ENCODE peak calls at places on chromosomes 5 and 9, in eight cellular contexts. M, O, H, X, G, I, C and F are unnamed samples.

GRCh38 chr9:27157086-27157485 is 48.1 kb downstream of the TEK start:
- DNase-seq in M (no peak), O (no peak), H (no peak), X (no peak), G (no peak), I (no peak), C (no peak), F (no peak)

GRCh38 chr9:136403538-136403914 is 3.6 kb upstream of the SNAPC4 start:
- DNase-seq in M (no peak), O (peak), H (no peak), X (no peak), G (no peak), I (no peak), C (no peak), F (peak)

GRCh38 chr9:134174526-134175290 is 10.3 kb upstream of the RNU6ATAC start:
- DNase-seq in M (no peak), O (no peak), H (no peak), X (no peak), G (no peak), I (no peak), C (no peak), F (no peak)

GRCh38 chr5:71482132-71482531 is 26.7 kb downstream of the BDP1 start:
- DNase-seq in M (peak), O (no peak), H (no peak), X (peak), G (no peak), I (no peak), C (peak), F (no peak)

GRCh38 chr5:137753986-137754235 is 252 bp downstream of the HNRNPA0 start:
- DNase-seq in M (no peak), O (no peak), H (no peak), X (no peak), G (no peak), I (no peak), C (no peak), F (no peak)

GRCh38 chr5:14838396-14839319 is 32.9 kb downstream of the ANKH start:
- DNase-seq in M (no peak), O (no peak), H (no peak), X (no peak), G (no peak), I (no peak), C (no peak), F (no peak)

GRCh38 chr9:105290401-105290800 is 46.0 kb downstream of the SLC44A1 start:
- DNase-seq in M (peak), O (no peak), H (no peak), X (no peak), G (no peak), I (no peak), C (no peak), F (no peak)

GRCh38 chr9:6584881-6585597 is 60.5 kb downstream of the GLDC start:
- DNase-seq in M (no peak), O (no peak), H (no peak), X (peak), G (no peak), I (peak), C (no peak), F (no peak)

DNA sequence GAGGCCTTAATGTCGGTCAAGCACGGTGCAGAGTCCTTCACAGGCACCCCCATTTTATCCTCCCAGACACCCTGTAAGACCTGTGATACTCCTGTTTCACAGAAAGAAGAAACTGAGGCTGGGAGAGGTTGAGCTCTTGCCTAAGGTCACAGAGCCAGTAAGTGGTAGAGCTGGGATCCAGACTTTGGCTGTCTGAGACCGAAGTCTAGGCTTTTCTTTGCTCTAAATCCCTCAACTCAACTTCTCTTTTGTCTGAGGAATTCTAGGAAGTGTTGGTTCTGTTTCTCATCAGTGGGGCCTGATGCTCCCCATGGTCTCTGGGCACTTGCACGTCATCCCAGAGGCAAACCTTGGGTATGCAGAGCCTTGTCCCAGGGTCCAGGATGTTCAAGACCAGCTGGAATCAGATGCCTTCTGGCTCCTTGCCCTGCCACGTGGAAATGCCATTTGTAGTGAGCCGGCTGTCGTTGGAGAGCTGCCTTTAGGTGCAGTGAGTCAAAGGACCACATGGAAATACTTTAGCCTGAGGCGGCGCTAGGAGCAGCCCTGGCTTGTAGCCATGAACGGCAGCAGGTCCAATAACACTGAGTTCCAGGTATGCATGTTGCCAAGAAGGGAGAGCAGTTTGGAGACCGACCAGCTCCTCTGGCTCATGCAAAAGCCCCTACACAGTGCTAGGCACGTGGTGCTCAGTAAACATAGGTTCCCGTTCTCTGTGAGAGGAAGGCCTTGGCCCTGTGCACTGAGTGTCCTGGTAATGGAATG is 9.2 kb downstream of the DCANP1 start:
- DNase-seq in M (peak), O (no peak), H (peak), X (peak), G (no peak), I (peak), C (peak), F (no peak)
- TF ChIP-seq CTCF in M (no peak), O (no peak), H (peak), X (peak), G (no peak), I (no peak), C (no peak), F (no peak)

GRCh38 chr5:37754976-37755375 is 84.9 kb downstream of the GDNF start:
- DNase-seq in M (no peak), O (no peak), H (no peak), X (no peak), G (no peak), I (no peak), C (no peak), F (no peak)

GRCh38 chr5:37756248-37756647 is 83.6 kb downstream of the GDNF start:
- DNase-seq in M (no peak), O (no peak), H (no peak), X (no peak), G (no peak), I (no peak), C (no peak), F (no peak)

GRCh38 chr5:37755581-37755980 is 84.3 kb downstream of the GDNF start:
- DNase-seq in M (no peak), O (no peak), H (no peak), X (no peak), G (no peak), I (no peak), C (no peak), F (no peak)

GRCh38 chr5:37757980-37758582 is 81.8 kb downstream of the GDNF start:
- DNase-seq in M (no peak), O (no peak), H (no peak), X (no peak), G (no peak), I (no peak), C (no peak), F (no peak)
- TF ChIP-seq CTCF in M (no peak), O (no peak), H (no peak), X (peak), G (no peak), I (no peak), C (no peak), F (peak)

DNA sequence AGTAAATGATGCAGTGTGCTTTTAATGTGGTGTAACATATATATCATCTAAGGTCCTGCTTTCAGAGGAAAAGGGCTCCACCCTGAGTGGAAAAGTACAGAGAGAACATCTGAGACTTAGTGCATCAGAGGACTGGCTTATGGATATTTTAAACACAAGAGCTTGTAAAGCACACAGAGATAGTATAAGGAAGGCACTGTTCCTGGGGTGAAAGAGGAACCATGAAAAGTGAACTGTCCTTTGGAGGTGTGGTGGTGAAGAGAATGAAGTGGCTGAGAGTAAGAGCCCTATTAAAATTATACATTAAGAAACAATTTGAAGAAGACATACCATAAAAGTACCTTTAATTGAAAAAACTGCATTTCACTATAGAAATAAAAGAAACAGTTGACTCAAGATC is 68.9 kb downstream of the CSF2 start:
- DNase-seq in M (no peak), O (no peak), H (no peak), X (no peak), G (no peak), I (no peak), C (no peak), F (no peak)
- TF ChIP-seq CTCF in M (no peak), O (no peak), H (no peak), X (no peak), G (no peak), I (no peak), C (no peak), F (no peak)

DNA sequence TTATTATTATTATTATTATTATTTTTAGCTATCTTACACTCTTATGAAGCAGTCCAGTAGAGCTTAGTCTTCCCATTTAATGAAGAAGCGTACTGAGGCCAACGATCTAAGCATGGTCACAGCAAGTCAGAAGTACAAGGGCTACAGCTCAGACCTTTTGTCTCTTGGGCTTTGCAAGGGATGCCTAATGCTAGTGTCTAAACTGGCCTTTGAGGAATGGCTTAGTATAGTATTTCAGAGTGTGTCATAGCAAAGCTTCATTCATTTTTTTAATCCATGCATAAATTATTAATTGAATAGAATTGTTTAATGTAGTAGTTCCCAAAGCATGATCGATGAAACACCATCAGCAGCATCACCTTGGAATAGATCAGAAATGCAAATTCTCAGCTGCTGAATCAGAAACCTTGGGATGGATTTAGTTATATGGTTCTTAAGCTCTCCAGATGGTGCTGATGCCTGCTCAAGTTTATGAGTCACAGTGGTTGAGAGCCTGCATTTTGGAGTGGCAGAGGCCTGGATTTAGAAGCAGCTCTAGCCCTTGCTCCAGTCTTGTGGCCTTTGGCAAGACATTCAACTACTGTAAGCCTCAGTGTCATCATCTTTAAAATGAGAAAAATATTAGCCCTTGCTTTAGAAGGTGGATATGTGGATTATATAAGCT is 6.1 kb downstream of the IL12B start:
- DNase-seq in M (no peak), O (no peak), H (peak), X (peak), G (no peak), I (no peak), C (no peak), F (no peak)
- TF ChIP-seq CTCF in M (no peak), O (no peak), H (no peak), X (no peak), G (no peak), I (no peak), C (no peak), F (no peak)

GRCh38 chr5:50318220-50318619 is 122.9 kb downstream of the EMB start:
- DNase-seq in M (no peak), O (no peak), H (no peak), X (no peak), G (no peak), I (no peak), C (no peak), F (no peak)
- TF ChIP-seq CTCF in M (no peak), O (no peak), H (no peak), X (no peak), G (no peak), I (no peak), C (no peak), F (no peak)

DNA sequence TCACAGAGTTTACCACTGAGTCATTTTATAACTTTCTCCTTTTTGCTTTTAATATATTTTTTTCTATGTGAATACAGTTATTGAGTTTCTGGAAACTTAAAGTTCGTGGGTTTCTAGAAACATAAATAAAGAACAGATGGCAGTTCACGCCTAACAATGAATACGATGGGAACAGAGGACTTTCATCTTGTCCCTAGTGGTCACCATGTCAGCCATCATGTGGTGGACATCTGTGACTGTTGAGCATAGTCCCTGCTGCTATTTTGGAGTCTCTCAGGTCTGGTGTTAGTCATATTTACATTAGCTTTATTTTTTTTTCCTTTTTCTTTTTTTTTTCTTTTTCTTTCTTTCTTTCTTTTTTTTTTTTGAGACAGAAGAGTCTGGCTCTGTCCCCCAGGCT is 85.3 kb downstream of the XRCC4 start:
- DNase-seq in M (no peak), O (no peak), H (no peak), X (no peak), G (no peak), I (no peak), C (no peak), F (no peak)
- TF ChIP-seq CTCF in M (no peak), O (no peak), H (no peak), X (no peak), G (no peak), I (no peak), C (no peak), F (no peak)

DNA sequence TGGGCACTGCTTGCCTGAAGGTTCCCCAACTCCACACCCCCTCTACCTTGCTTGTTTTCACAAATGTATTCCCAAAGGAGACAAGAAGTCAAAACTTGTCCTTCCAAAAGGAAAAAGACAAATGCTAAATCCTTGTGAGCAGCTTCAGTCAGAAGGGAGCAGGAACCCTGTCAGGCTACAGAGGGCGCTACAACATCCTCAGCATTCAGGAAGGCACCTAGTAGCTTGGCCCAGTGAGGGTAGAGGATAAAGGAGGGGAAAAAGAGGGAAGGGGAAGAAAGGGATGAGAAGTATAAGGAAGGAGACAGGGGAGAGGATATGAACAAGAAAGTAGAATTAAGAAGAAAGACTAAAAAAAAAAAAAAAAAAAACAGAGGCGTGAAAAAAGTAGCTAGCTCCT is 97.5 kb downstream of the MLLT3 start:
- DNase-seq in M (peak), O (peak), H (no peak), X (no peak), G (no peak), I (peak), C (no peak), F (no peak)
- TF ChIP-seq CTCF in M (no peak), O (peak), H (peak), X (peak), G (peak), I (peak), C (no peak), F (peak)

GRCh38 chr9:111037744-111038335 is 430 bp downstream of the LPAR1 start:
- DNase-seq in M (peak), O (no peak), H (no peak), X (peak), G (peak), I (peak), C (no peak), F (peak)
- TF ChIP-seq CTCF in M (no peak), O (no peak), H (peak), X (no peak), G (peak), I (no peak), C (no peak), F (peak)

DNA sequence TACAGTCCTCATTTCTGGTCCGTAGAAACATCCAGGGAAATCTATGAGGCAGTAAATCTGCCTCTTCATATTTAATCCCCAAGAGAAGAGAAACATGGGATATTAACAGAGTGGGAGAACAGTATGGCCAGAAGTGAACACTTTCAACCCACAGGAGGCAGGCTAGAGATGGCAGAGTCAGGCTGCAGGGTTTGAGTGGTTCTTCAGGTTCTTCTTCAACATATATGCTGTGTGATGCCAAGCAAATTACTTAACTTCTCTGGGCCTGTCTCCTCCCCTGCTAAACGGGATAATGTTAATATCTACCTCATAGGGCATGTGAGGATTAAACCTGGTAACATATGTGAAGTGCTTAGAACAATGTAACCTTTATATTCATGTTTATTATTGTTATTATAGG is 321.8 kb downstream of the PSAT1 start:
- DNase-seq in M (no peak), O (no peak), H (no peak), X (no peak), G (no peak), I (no peak), C (no peak), F (no peak)
- TF ChIP-seq CTCF in M (no peak), O (no peak), H (peak), X (no peak), G (no peak), I (no peak), C (no peak), F (no peak)

GRCh38 chr5:95554647-95555548 is at the start of the genes ARSK and SKIC3:
- DNase-seq in M (peak), O (peak), H (peak), X (peak), G (peak), I (peak), C (peak), F (peak)
- TF ChIP-seq CTCF in M (peak), O (no peak), H (peak), X (peak), G (peak), I (peak), C (peak), F (peak)